ENCODE peak calls at places on chromosomes 3 and 15, in seven cellular contexts. G, C, D, Q, L, X and U are unnamed samples.

GRCh38 chr3:100288288-100288894 is 27.6 kb downstream of the TBC1D23 start:
- DNase-seq in G (no peak), C (no peak), D (no peak), Q (no peak), L (no peak), X (no peak), U (no peak)

GRCh38 chr3:195001961-195002861 is 268.7 kb downstream of the XXYLT1 start:
- DNase-seq in G (peak), C (peak), D (peak), Q (peak), L (peak), X (peak), U (peak)

GRCh38 chr15:38349251-38349650 is 96.6 kb downstream of the SPRED1 start:
- DNase-seq in G (no peak), C (no peak), D (no peak), Q (no peak), L (no peak), X (no peak), U (no peak)

GRCh38 chr3:191085091-191085490 is 114.0 kb upstream of the OSTN start:
- DNase-seq in G (no peak), C (peak), D (no peak), Q (no peak), L (no peak), X (no peak), U (no peak)

GRCh38 chr3:50165388-50166308 is 10.5 kb downstream of the SEMA3F start:
- DNase-seq in G (no peak), C (peak), D (no peak), Q (no peak), L (no peak), X (no peak), U (no peak)

GRCh38 chr15:76310470-76311070 is 699 bp downstream of the ETFA start:
- DNase-seq in G (no peak), C (peak), D (peak), Q (no peak), L (no peak), X (peak), U (peak)

GRCh38 chr3:129881261-129881660 is 12.2 kb downstream of the TMCC1 start:
- DNase-seq in G (no peak), C (no peak), D (no peak), Q (no peak), L (no peak), X (no peak), U (no peak)

GRCh38 chr3:125351814-125352456 is 23.2 kb downstream of the ZNF148 start:
- DNase-seq in G (no peak), C (peak), D (no peak), Q (no peak), L (no peak), X (no peak), U (no peak)

GRCh38 chr15:59917504-59918157 is 86.5 kb upstream of the FOXB1 start:
- DNase-seq in G (peak), C (peak), D (peak), Q (peak), L (peak), X (peak), U (peak)

GRCh38 chr3:19645093-19645492 is 288.9 kb downstream of the EFHB start:
- DNase-seq in G (no peak), C (no peak), D (no peak), Q (no peak), L (no peak), X (no peak), U (no peak)

GRCh38 chr15:100008258-100008657 is 275.0 kb upstream of the LYSMD4 start:
- DNase-seq in G (no peak), C (peak), D (no peak), Q (no peak), L (no peak), X (no peak), U (no peak)

GRCh38 chr3:171838218-171838720 is 4.9 kb upstream of the TMEM212 start:
- DNase-seq in G (no peak), C (no peak), D (no peak), Q (peak), L (no peak), X (no peak), U (peak)

GRCh38 chr15:101170568-101171350 is 81.1 kb downstream of the CHSY1 start:
- DNase-seq in G (no peak), C (peak), D (no peak), Q (no peak), L (no peak), X (no peak), U (no peak)

GRCh38 chr3:177705976-177706866 is 508.9 kb upstream of the TBL1XR1 start:
- DNase-seq in G (no peak), C (no peak), D (no peak), Q (no peak), L (no peak), X (no peak), U (no peak)

GRCh38 chr3:134641671-134642300 is 9.0 kb downstream of the KY start:
- DNase-seq in G (no peak), C (no peak), D (no peak), Q (no peak), L (no peak), X (no peak), U (no peak)

GRCh38 chr3:73653877-73654276 is 29.1 kb upstream of the PDZRN3 start:
- DNase-seq in G (no peak), C (no peak), D (no peak), Q (no peak), L (no peak), X (no peak), U (no peak)

GRCh38 chr3:185175370-185175987 is 22.6 kb upstream of the C3orf70 start:
- DNase-seq in G (peak), C (no peak), D (no peak), Q (peak), L (no peak), X (peak), U (peak)

GRCh38 chr3:4219227-4219568 is 84.0 kb upstream of the SETMAR start:
- DNase-seq in G (no peak), C (no peak), D (no peak), Q (no peak), L (no peak), X (no peak), U (no peak)

GRCh38 chr15:74427607-74428441 is 5.9 kb downstream of the SEMA7A start:
- DNase-seq in G (no peak), C (no peak), D (no peak), Q (no peak), L (no peak), X (no peak), U (no peak)

GRCh38 chr3:19074257-19074938 is 73.9 kb upstream of the KCNH8 start:
- DNase-seq in G (no peak), C (no peak), D (no peak), Q (peak), L (no peak), X (no peak), U (no peak)

GRCh38 chr15:93474728-93475127 is 385.7 kb upstream of the RGMA start:
- DNase-seq in G (no peak), C (no peak), D (no peak), Q (no peak), L (no peak), X (no peak), U (no peak)

GRCh38 chr15:27165590-27165989 is 194.6 kb downstream of the GABRG3 start:
- DNase-seq in G (no peak), C (no peak), D (no peak), Q (no peak), L (no peak), X (no peak), U (no peak)

GRCh38 chr3:184176377-184177330 is 2.0 kb downstream of the AP2M1 start:
- DNase-seq in G (peak), C (peak), D (no peak), Q (peak), L (peak), X (peak), U (peak)

GRCh38 chr3:83002869-83003445 is 1241.5 kb upstream of the GBE1 start:
- DNase-seq in G (no peak), C (no peak), D (peak), Q (peak), L (no peak), X (no peak), U (no peak)

GRCh38 chr3:28240440-28240839 is 979 bp upstream of the CMC1 start:
- DNase-seq in G (no peak), C (no peak), D (no peak), Q (peak), L (no peak), X (no peak), U (peak)

GRCh38 chr15:67133738-67134576 is 68.6 kb downstream of the SMAD3 start:
- DNase-seq in G (no peak), C (no peak), D (peak), Q (peak), L (no peak), X (no peak), U (peak)

GRCh38 chr3:17972889-17973558 is 230.6 kb upstream of the TBC1D5 start:
- DNase-seq in G (no peak), C (no peak), D (no peak), Q (no peak), L (no peak), X (peak), U (no peak)

GRCh38 chr15:40122239-40122638 is 13.6 kb upstream of the BMF start:
- DNase-seq in G (no peak), C (no peak), D (no peak), Q (no peak), L (no peak), X (no peak), U (no peak)

GRCh38 chr15:77507151-77507847 is 86.6 kb downstream of the HMG20A start:
- DNase-seq in G (no peak), C (peak), D (no peak), Q (no peak), L (no peak), X (no peak), U (no peak)

GRCh38 chr3:192514754-192515660 is 212.3 kb downstream of the FGF12 start:
- DNase-seq in G (peak), C (no peak), D (no peak), Q (peak), L (no peak), X (peak), U (peak)

GRCh38 chr3:69906351-69906966 is 93.1 kb upstream of the SAMMSON start:
- DNase-seq in G (no peak), C (peak), D (no peak), Q (no peak), L (no peak), X (no peak), U (no peak)

GRCh38 chr15:90132437-90132836 is 30.2 kb upstream of the IDH2 start:
- DNase-seq in G (no peak), C (no peak), D (no peak), Q (no peak), L (no peak), X (no peak), U (no peak)

GRCh38 chr3:148757238-148757930 is 59.7 kb downstream of the AGTR1 start:
- DNase-seq in G (no peak), C (no peak), D (no peak), Q (no peak), L (no peak), X (peak), U (no peak)

GRCh38 chr15:51856714-51857380 is 27.4 kb downstream of the TMOD3 start:
- DNase-seq in G (no peak), C (no peak), D (no peak), Q (no peak), L (no peak), X (no peak), U (no peak)

GRCh38 chr3:158743664-158744566 is 11.7 kb upstream of the RARRES1 start:
- DNase-seq in G (no peak), C (peak), D (no peak), Q (no peak), L (no peak), X (no peak), U (no peak)

GRCh38 chr15:35755237-35755802 is 209.4 kb upstream of the DPH6 start:
- DNase-seq in G (no peak), C (peak), D (no peak), Q (no peak), L (no peak), X (no peak), U (no peak)

GRCh38 chr3:134040066-134040465 is 10.3 kb upstream of the SLCO2A1 start:
- DNase-seq in G (no peak), C (no peak), D (no peak), Q (no peak), L (no peak), X (no peak), U (no peak)

GRCh38 chr3:77150028-77150427 is 110.1 kb downstream of the ROBO2 start:
- DNase-seq in G (no peak), C (no peak), D (no peak), Q (no peak), L (no peak), X (no peak), U (no peak)

DNA sequence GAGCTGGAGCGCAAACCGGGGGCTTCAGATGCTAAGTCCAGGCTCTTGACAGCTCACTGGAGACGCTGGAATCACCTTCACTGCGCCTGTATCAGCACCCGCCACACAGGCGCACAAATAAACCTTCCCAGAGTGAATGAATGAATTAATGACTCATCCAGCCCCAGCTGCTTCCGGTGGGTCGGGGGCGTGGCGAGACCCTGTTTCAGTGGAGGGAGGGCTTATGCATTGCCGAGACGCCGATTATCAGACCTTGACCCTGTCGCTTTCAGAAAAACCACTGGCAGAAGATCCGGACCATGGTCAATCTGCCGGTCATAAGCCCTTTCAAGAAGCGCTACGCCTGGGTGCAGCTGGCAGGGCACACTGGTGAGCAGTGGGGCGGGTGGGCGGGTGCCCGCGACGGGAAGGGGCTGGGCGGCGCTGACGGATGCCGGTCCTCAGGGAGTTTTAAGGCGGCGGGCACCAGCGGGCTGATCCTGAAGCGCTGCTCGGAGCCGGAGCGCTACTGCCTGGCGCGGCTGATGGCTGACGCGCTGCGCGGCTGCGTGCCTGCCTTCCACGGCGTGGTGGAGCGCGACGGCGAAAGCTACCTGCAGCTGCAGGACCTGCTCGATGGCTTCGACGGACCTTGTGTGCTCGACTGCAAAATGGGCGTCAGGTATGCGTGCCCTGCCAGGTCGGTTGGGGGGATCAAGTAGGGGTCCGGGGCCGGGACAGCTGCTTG is 7.7 kb downstream of the ITPKA start:
- DNase-seq in G (peak), C (no peak), D (peak), Q (peak), L (no peak), X (peak), U (peak)
- TF ChIP-seq EZH2phosphoT487 in G (no peak), C (no peak), D (no peak), Q (peak), L (no peak), X (no peak), U (peak)

GRCh38 chr3:72379500-72380187 is 468.6 kb downstream of the SHQ1 start:
- DNase-seq in G (no peak), C (no peak), D (no peak), Q (no peak), L (no peak), X (no peak), U (peak)

GRCh38 chr3:72378287-72378686 is 470.0 kb downstream of the SHQ1 start:
- DNase-seq in G (no peak), C (no peak), D (no peak), Q (no peak), L (no peak), X (no peak), U (no peak)

GRCh38 chr3:72380711-72381508 is 467.3 kb downstream of the SHQ1 start:
- DNase-seq in G (no peak), C (no peak), D (no peak), Q (no peak), L (no peak), X (no peak), U (no peak)

GRCh38 chr3:72381584-72381983 is 466.7 kb downstream of the SHQ1 start:
- DNase-seq in G (no peak), C (no peak), D (no peak), Q (no peak), L (no peak), X (no peak), U (no peak)

GRCh38 chr3:72380193-72380592 is 468.1 kb downstream of the SHQ1 start:
- DNase-seq in G (no peak), C (peak), D (no peak), Q (no peak), L (no peak), X (no peak), U (peak)
- TF ChIP-seq EZH2phosphoT487 in G (no peak), C (no peak), D (no peak), Q (no peak), L (no peak), X (no peak), U (no peak)

DNA sequence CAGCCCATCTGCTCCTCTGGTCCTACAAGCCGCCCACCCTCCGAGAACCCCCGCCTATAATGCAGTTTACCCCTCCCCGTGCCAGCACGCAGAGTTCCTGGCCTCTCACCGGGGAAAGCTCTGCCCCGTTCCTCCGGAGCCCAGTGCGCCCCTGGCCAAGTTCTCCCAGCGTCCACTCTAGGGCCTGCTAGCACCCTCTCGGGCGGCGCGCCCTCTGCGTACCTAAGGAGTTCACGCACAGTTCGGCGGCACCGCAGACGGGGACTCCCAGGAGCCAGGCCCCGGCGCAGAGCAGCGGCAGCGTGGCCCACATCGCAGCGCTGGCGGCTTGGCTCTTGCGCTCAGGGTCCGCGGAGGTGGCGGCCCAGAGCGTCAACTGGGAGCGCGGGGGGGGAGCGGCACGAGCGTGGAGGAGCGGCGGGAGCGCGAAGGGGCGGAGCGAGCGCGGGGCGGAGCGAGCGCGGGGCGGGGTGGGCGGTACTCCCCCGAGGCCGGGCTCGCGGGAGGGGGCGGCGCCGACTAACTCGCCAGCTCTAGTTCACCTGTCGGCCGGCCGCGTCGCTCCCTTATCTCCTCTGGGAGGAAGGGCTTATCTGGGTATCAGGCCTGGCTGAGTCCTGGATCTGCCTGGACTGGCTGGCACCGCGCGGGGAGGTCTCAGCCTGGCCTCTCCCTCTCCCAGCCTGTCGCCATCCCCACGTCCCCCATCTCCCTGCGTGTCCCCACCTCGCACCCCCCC is at the start of gene CTSH:
- DNase-seq in G (peak), C (peak), D (peak), Q (peak), L (no peak), X (peak), U (peak)
- TF ChIP-seq EZH2phosphoT487 in G (no peak), C (no peak), D (no peak), Q (no peak), L (no peak), X (no peak), U (peak)

GRCh38 chr3:9248232-9249191 is 934 bp downstream of the SRGAP3 start:
- DNase-seq in G (peak), C (peak), D (no peak), Q (no peak), L (no peak), X (no peak), U (peak)
- TF ChIP-seq EZH2phosphoT487 in G (no peak), C (no peak), D (no peak), Q (no peak), L (no peak), X (no peak), U (no peak)

GRCh38 chr3:46082849-46083248 is 55.6 kb upstream of the XCR1 start:
- DNase-seq in G (no peak), C (peak), D (no peak), Q (no peak), L (peak), X (no peak), U (no peak)
- TF ChIP-seq EZH2phosphoT487 in G (no peak), C (no peak), D (no peak), Q (no peak), L (no peak), X (no peak), U (no peak)

DNA sequence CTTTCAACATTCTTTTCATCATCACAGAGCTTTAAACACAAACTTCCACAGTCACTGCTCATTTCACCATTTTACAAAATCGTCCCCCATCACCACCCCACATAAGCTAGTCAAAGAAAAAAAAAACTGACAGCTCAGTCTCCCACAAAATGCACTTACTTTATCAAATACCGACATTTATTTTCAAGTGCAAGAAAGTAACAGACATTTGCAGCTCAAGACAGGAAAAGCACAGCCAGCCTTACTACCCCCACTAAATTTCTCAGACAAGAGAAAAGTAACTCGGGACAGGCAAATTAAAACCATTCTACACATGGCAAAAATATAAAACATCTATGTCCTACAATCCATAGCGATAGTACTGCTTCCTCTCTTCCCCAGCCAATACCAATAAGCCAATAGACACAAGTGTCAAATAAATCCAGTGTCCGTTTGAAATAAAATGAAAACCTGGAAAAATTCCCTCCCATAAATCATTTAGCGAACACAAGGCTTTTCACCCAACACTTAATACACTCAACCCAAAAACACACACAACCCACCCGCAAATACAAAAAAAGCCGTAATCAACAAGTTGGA is 402.3 kb downstream of the SHQ1 start:
- DNase-seq in G (no peak), C (no peak), D (peak), Q (no peak), L (no peak), X (no peak), U (no peak)
- TF ChIP-seq EZH2phosphoT487 in G (no peak), C (no peak), D (no peak), Q (no peak), L (no peak), X (no peak), U (no peak)